ENCODE peak calls at places on chromosomes 11 and 22, in seven cellular contexts. R, J, Z, B, U, O and S are unnamed samples.

GRCh38 chr22:28899199-28899853 is 16.0 kb downstream of the ZNRF3 start:
- DNase-seq in R (no peak), J (peak), Z (no peak), B (no peak), U (no peak), O (no peak), S (no peak)

GRCh38 chr11:14110629-14111028 is 148.1 kb downstream of the SPON1 start:
- DNase-seq in R (no peak), J (no peak), Z (no peak), B (peak), U (no peak), O (no peak), S (no peak)

GRCh38 chr11:288328-289144 is at the start of gene PGGHG:
- DNase-seq in R (no peak), J (no peak), Z (peak), B (peak), U (no peak), O (peak), S (peak)

GRCh38 chr11:79362358-79362757 is 78.5 kb downstream of the TENM4 start:
- DNase-seq in R (no peak), J (no peak), Z (no peak), B (no peak), U (no peak), O (no peak), S (no peak)

GRCh38 chr11:69913591-69914285 is 94.5 kb upstream of the FGF3 start:
- DNase-seq in R (no peak), J (no peak), Z (no peak), B (no peak), U (no peak), O (no peak), S (peak)

GRCh38 chr11:20337526-20338154 is 25.9 kb upstream of the HTATIP2 start:
- DNase-seq in R (peak), J (peak), Z (peak), B (no peak), U (peak), O (peak), S (peak)

GRCh38 chr11:126265801-126266200 is 2.9 kb downstream of the SRPRA start:
- DNase-seq in R (no peak), J (peak), Z (no peak), B (peak), U (peak), O (no peak), S (no peak)

GRCh38 chr11:88414385-88414861 is 76.9 kb upstream of the CTSC start:
- DNase-seq in R (no peak), J (peak), Z (peak), B (no peak), U (no peak), O (no peak), S (no peak)

GRCh38 chr11:111177037-111177988 is 68.2 kb upstream of the POU2AF2 start:
- DNase-seq in R (no peak), J (no peak), Z (no peak), B (no peak), U (no peak), O (no peak), S (no peak)

GRCh38 chr11:115528217-115528616 is 24.0 kb upstream of the CADM1 start:
- DNase-seq in R (no peak), J (no peak), Z (peak), B (no peak), U (peak), O (no peak), S (no peak)

GRCh38 chr22:49006207-49007012 is 821.3 kb downstream of the BRD1 start:
- DNase-seq in R (no peak), J (no peak), Z (no peak), B (no peak), U (no peak), O (peak), S (peak)

GRCh38 chr11:110478410-110478809 is 48.7 kb downstream of the FDX1 start:
- DNase-seq in R (no peak), J (no peak), Z (no peak), B (peak), U (peak), O (peak), S (peak)

GRCh38 chr11:21285104-21285503 is 615.7 kb downstream of the NELL1 start:
- DNase-seq in R (no peak), J (no peak), Z (no peak), B (no peak), U (no peak), O (no peak), S (no peak)

GRCh38 chr22:31945478-31945815 is 1.1 kb downstream of the YWHAH start:
- DNase-seq in R (no peak), J (no peak), Z (no peak), B (no peak), U (no peak), O (no peak), S (no peak)

GRCh38 chr22:18057568-18058209 is 20.1 kb upstream of the PEX26 start:
- DNase-seq in R (no peak), J (peak), Z (peak), B (peak), U (no peak), O (no peak), S (no peak)

GRCh38 chr22:42321908-42322561 is 51.6 kb upstream of the TCF20 start:
- DNase-seq in R (no peak), J (no peak), Z (peak), B (no peak), U (no peak), O (no peak), S (no peak)

GRCh38 chr11:88683024-88683423 is 345.5 kb upstream of the CTSC start:
- DNase-seq in R (peak), J (no peak), Z (no peak), B (no peak), U (peak), O (no peak), S (no peak)

GRCh38 chr22:22210375-22210774 is 34.2 kb upstream of the VPREB1 start:
- DNase-seq in R (no peak), J (peak), Z (no peak), B (no peak), U (no peak), O (no peak), S (no peak)

GRCh38 chr11:119671048-119671447 is 58.0 kb downstream of the NECTIN1 start:
- DNase-seq in R (no peak), J (peak), Z (peak), B (no peak), U (no peak), O (no peak), S (no peak)

GRCh38 chr11:62497132-62497915 is 49.3 kb downstream of the AHNAK start:
- DNase-seq in R (no peak), J (peak), Z (peak), B (no peak), U (peak), O (no peak), S (peak)

GRCh38 chr11:27783701-27784355 is 83.6 kb upstream of the BDNF start:
- DNase-seq in R (no peak), J (no peak), Z (no peak), B (no peak), U (no peak), O (no peak), S (no peak)

GRCh38 chr22:29003975-29004646 is 57.5 kb downstream of the C22orf31 start:
- DNase-seq in R (peak), J (no peak), Z (no peak), B (no peak), U (peak), O (peak), S (peak)

DNA sequence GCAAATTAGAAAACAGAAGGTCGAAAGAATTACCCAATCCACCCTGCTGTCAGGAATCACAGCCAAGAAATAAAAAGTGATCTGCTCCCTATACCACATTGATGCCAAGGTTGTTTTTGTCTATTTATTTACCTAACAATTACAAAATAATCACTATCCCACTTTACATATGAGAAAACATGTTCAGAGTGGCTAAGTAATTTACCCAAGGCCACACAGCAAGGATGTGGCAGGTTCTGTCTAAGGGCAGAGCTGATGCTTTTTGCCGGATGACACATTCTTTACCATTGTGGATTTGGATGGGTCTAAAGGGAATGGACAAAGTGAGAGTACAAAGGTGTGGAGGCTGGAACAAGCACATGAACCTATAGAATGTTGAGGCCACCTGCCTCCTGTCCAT is 460.7 kb downstream of the INSC start:
- DNase-seq in R (no peak), J (no peak), Z (no peak), B (no peak), U (no peak), O (no peak), S (no peak)
- H3K23ac ChIP-seq in R (no peak), J (no peak), Z (no peak), B (no peak), U (no peak), O (no peak), S (no peak)

DNA sequence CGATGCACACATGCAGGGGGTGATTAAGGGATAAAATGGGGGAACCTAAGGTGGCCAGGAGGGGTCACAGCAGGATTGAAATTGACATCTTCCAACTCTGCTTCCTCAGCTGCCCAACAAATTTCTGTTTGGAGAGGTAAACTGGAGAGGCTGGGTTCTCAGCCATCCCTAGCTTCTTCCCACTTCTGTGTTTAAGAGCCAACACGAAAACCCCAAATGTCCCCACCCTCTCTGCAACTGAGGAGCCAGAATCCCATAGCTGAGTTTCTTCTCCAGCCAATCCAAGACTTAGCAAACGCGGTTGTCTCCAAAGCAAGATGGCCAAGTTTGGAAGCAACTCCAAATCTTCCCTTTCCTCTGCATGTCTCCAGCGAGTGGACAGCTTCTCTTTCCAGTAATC is 539.1 kb downstream of the MIAT start:
- DNase-seq in R (no peak), J (no peak), Z (no peak), B (no peak), U (no peak), O (no peak), S (no peak)
- H3K23ac ChIP-seq in R (no peak), J (no peak), Z (no peak), B (no peak), U (no peak), O (no peak), S (no peak)

GRCh38 chr11:60264644-60265043 is 15.8 kb upstream of the MS4A4A start:
- DNase-seq in R (no peak), J (no peak), Z (no peak), B (no peak), U (no peak), O (no peak), S (no peak)
- H3K23ac ChIP-seq in R (no peak), J (no peak), Z (no peak), B (no peak), U (no peak), O (no peak), S (no peak)

DNA sequence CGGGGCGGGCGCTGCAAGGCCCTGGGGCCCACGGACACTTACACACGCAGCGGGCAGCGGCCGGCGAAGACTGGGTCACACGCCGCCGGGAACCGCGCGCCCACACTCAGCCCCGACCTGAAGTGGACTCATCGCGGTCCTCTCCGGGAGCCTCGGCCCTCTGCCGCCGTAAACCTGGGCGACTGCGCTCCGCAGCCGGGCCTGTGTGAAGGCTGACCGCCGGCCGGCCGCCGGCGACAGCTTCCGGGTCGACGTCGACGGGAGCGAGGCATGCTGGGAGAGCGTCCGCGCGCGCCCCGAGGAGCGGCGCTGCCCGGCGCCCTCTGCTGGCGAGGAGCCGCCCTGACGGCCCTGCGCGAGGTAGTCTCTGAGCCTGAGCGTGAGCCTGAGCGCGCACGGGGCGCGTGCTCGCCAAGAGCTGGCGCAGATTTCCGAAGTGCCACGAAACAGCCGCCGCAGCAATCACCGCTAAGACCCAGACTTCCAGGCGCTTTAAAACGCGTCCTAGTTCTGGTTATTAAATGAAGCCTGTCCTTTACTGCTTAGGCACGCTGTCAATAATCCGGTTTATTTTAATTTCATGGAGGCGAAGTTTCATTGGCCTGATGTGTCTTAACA is at the start of gene SNX19:
- DNase-seq in R (peak), J (peak), Z (peak), B (peak), U (peak), O (peak), S (peak)
- H3K23ac ChIP-seq in R (peak), J (peak), Z (no peak), B (no peak), U (no peak), O (no peak), S (no peak)